ENCODE peak calls at places on chromosomes 5 and 9, in nine cellular contexts. Y is tibial artery; L is CD8-positive, alpha-beta memory T cell; G is IMR-90; C is SK-N-SH; A is ovary; I is mesenchymal stem cell; D is aorta; V is psoas muscle. E is an unnamed sample.

GRCh38 chr9:106757539-106757938 is 105.4 kb upstream of the ZNF462 start:
- DNase-seq in Y (no peak), L (no peak), G (no peak), C (peak), A (no peak), I (no peak), D (no peak), V (no peak), E (no peak)

GRCh38 chr9:108933231-108933630 is 693 bp downstream of the ELP1 start:
- DNase-seq in Y (no peak), L (no peak), G (peak), C (no peak), A (no peak), I (peak), D (no peak), V (no peak), E (no peak)

GRCh38 chr9:105114318-105114717 is 130.1 kb upstream of the SLC44A1 start:
- DNase-seq in Y (no peak), L (no peak), G (no peak), C (no peak), A (no peak), I (no peak), D (no peak), V (no peak), E (no peak)

GRCh38 chr9:109033941-109034700 is 20.8 kb upstream of the CTNNAL1 start:
- DNase-seq in Y (no peak), L (no peak), G (no peak), C (no peak), A (no peak), I (peak), D (no peak), V (no peak), E (no peak)

GRCh38 chr9:117184173-117184572 is 230.7 kb downstream of the ASTN2 start:
- DNase-seq in Y (no peak), L (no peak), G (no peak), C (peak), A (no peak), I (no peak), D (no peak), V (no peak), E (no peak)

GRCh38 chr5:134503937-134504437 is 21.5 kb upstream of the JADE2 start:
- DNase-seq in Y (no peak), L (no peak), G (peak), C (no peak), A (no peak), I (no peak), D (no peak), V (no peak), E (peak)

GRCh38 chr5:142864293-142865260 is 94.4 kb downstream of the ARHGAP26 start:
- DNase-seq in Y (no peak), L (no peak), G (no peak), C (no peak), A (no peak), I (no peak), D (no peak), V (no peak), E (no peak)

GRCh38 chr9:133779516-133780403 is 41.6 kb upstream of the SARDH start:
- DNase-seq in Y (no peak), L (no peak), G (no peak), C (no peak), A (no peak), I (no peak), D (peak), V (peak), E (no peak)

GRCh38 chr5:108382784-108383358 is 973 bp upstream of the FBXL17 start:
- DNase-seq in Y (no peak), L (peak), G (peak), C (peak), A (no peak), I (peak), D (no peak), V (no peak), E (no peak)

GRCh38 chr9:128218518-128219389 is 15.6 kb downstream of the DNM1 start:
- DNase-seq in Y (peak), L (peak), G (peak), C (peak), A (peak), I (peak), D (peak), V (peak), E (peak)

GRCh38 chr9:42852133-42852532 is 668.7 kb downstream of the SPATA31A6 start:
- DNase-seq in Y (no peak), L (no peak), G (no peak), C (peak), A (peak), I (peak), D (peak), V (peak), E (no peak)

GRCh38 chr9:129840024-129840423 is 4.8 kb downstream of the USP20 start:
- DNase-seq in Y (no peak), L (no peak), G (no peak), C (no peak), A (no peak), I (no peak), D (no peak), V (no peak), E (no peak)

GRCh38 chr5:72693001-72693442 is 123.4 kb upstream of the TNPO1 start:
- DNase-seq in Y (no peak), L (no peak), G (peak), C (peak), A (no peak), I (peak), D (no peak), V (no peak), E (no peak)

GRCh38 chr5:78288246-78288645 is 6.3 kb downstream of the AP3B1 start:
- DNase-seq in Y (no peak), L (no peak), G (peak), C (no peak), A (no peak), I (no peak), D (no peak), V (no peak), E (no peak)

GRCh38 chr5:107951322-107951721 is 280.6 kb upstream of the EFNA5 start:
- DNase-seq in Y (no peak), L (no peak), G (no peak), C (peak), A (no peak), I (no peak), D (no peak), V (no peak), E (no peak)

GRCh38 chr5:65034782-65035181 is 266.1 kb downstream of the CWC27 start:
- DNase-seq in Y (no peak), L (no peak), G (no peak), C (no peak), A (peak), I (no peak), D (peak), V (no peak), E (no peak)

GRCh38 chr5:83492331-83492730 is 20.8 kb downstream of the VCAN start:
- DNase-seq in Y (no peak), L (no peak), G (no peak), C (no peak), A (no peak), I (peak), D (no peak), V (no peak), E (no peak)

GRCh38 chr5:665956-666711 is 27.0 kb downstream of the TPPP start:
- DNase-seq in Y (no peak), L (no peak), G (no peak), C (no peak), A (no peak), I (no peak), D (peak), V (no peak), E (no peak)

GRCh38 chr5:137220523-137220927 is 278.6 kb downstream of the SPOCK1 start:
- DNase-seq in Y (no peak), L (no peak), G (peak), C (peak), A (no peak), I (peak), D (no peak), V (no peak), E (peak)

GRCh38 chr9:73239868-73240267 is 88.2 kb downstream of the ANXA1 start:
- DNase-seq in Y (no peak), L (no peak), G (no peak), C (no peak), A (no peak), I (peak), D (no peak), V (no peak), E (no peak)

GRCh38 chr9:88481933-88482332 is 53.0 kb upstream of the NXNL2 start:
- DNase-seq in Y (no peak), L (no peak), G (no peak), C (no peak), A (no peak), I (no peak), D (no peak), V (no peak), E (no peak)

GRCh38 chr9:5278486-5278885 is 26.0 kb downstream of the RLN2 start:
- DNase-seq in Y (no peak), L (no peak), G (no peak), C (no peak), A (no peak), I (no peak), D (no peak), V (no peak), E (no peak)

GRCh38 chr9:86550411-86550810 is 196.2 kb upstream of the TUT7 start:
- DNase-seq in Y (no peak), L (no peak), G (no peak), C (no peak), A (no peak), I (no peak), D (no peak), V (no peak), E (no peak)

GRCh38 chr5:72205431-72206009 is 98.2 kb downstream of the MAP1B start:
- DNase-seq in Y (no peak), L (no peak), G (peak), C (no peak), A (no peak), I (peak), D (no peak), V (no peak), E (no peak)

GRCh38 chr5:141841376-141841775 is 36.8 kb downstream of the PCDH1 start:
- DNase-seq in Y (no peak), L (no peak), G (no peak), C (no peak), A (no peak), I (no peak), D (no peak), V (no peak), E (no peak)

GRCh38 chr9:115121140-115121710 is 3.3 kb upstream of the TNC start:
- DNase-seq in Y (no peak), L (no peak), G (no peak), C (no peak), A (no peak), I (peak), D (no peak), V (no peak), E (no peak)

GRCh38 chr9:121529237-121529987 is 29.8 kb upstream of the GGTA1 start:
- DNase-seq in Y (peak), L (no peak), G (peak), C (peak), A (peak), I (peak), D (peak), V (peak), E (peak)

GRCh38 chr9:106479679-106480078 is 383.3 kb upstream of the ZNF462 start:
- DNase-seq in Y (no peak), L (no peak), G (no peak), C (no peak), A (no peak), I (no peak), D (no peak), V (no peak), E (no peak)

GRCh38 chr9:3191715-3192114 is 334.1 kb downstream of the RFX3 start:
- DNase-seq in Y (no peak), L (no peak), G (no peak), C (no peak), A (no peak), I (no peak), D (no peak), V (no peak), E (no peak)

GRCh38 chr5:168362097-168362885 is 70.8 kb downstream of the WWC1 start:
- DNase-seq in Y (no peak), L (no peak), G (no peak), C (no peak), A (no peak), I (no peak), D (no peak), V (no peak), E (no peak)

GRCh38 chr5:173697931-173698579 is 81.6 kb upstream of the BOD1 start:
- DNase-seq in Y (no peak), L (no peak), G (no peak), C (no peak), A (no peak), I (no peak), D (no peak), V (no peak), E (no peak)

GRCh38 chr9:109250311-109250741 is 70.5 kb downstream of the EPB41L4B start:
- DNase-seq in Y (no peak), L (no peak), G (no peak), C (no peak), A (no peak), I (no peak), D (no peak), V (no peak), E (no peak)

GRCh38 chr5:2680979-2681378 is 70.5 kb downstream of the IRX2 start:
- DNase-seq in Y (no peak), L (no peak), G (no peak), C (no peak), A (no peak), I (no peak), D (no peak), V (no peak), E (no peak)

GRCh38 chr5:94480511-94480910 is 137.9 kb downstream of the KIAA0825 start:
- DNase-seq in Y (no peak), L (no peak), G (peak), C (no peak), A (no peak), I (no peak), D (no peak), V (no peak), E (no peak)

GRCh38 chr9:134398756-134399155 is 72.5 kb downstream of the RXRA start:
- DNase-seq in Y (no peak), L (no peak), G (no peak), C (no peak), A (no peak), I (no peak), D (no peak), V (no peak), E (no peak)

GRCh38 chr5:140175367-140176027 is 509 bp downstream of the CYSTM1 start:
- DNase-seq in Y (peak), L (peak), G (peak), C (peak), A (peak), I (peak), D (peak), V (peak), E (peak)

GRCh38 chr5:158450761-158451160 is 591.8 kb upstream of the CLINT1 start:
- DNase-seq in Y (no peak), L (no peak), G (peak), C (no peak), A (no peak), I (peak), D (no peak), V (no peak), E (no peak)

GRCh38 chr5:152736906-152737305 is 331.8 kb upstream of the NMUR2 start:
- DNase-seq in Y (no peak), L (no peak), G (no peak), C (no peak), A (no peak), I (peak), D (no peak), V (no peak), E (no peak)

GRCh38 chr5:42566658-42567313 is 143.5 kb downstream of the GHR start:
- DNase-seq in Y (peak), L (no peak), G (no peak), C (no peak), A (no peak), I (no peak), D (no peak), V (no peak), E (no peak)

GRCh38 chr5:74205745-74206570 is 434.6 kb downstream of the ENC1 start:
- DNase-seq in Y (no peak), L (no peak), G (no peak), C (no peak), A (no peak), I (no peak), D (no peak), V (no peak), E (no peak)
- H3K27ac ChIP-seq in Y (peak), L (no peak), G (no peak), C (no peak), A (no peak), I (no peak), D (no peak), V (no peak), E (peak)

GRCh38 chr5:149400304-149400703 is 21.2 kb upstream of the IL17B start:
- DNase-seq in Y (no peak), L (no peak), G (no peak), C (no peak), A (peak), I (peak), D (peak), V (no peak), E (no peak)
- H3K27ac ChIP-seq in Y (peak), L (no peak), G (no peak), C (peak), A (no peak), I (no peak), D (no peak), V (no peak), E (no peak)

GRCh38 chr5:150410524-150411244 is 2.0 kb downstream of the CD74 start:
- DNase-seq in Y (peak), L (peak), G (peak), C (peak), A (peak), I (peak), D (peak), V (peak), E (no peak)

GRCh38 chr5:150409638-150410523 is 2.8 kb downstream of the CD74 start:
- DNase-seq in Y (peak), L (peak), G (peak), C (peak), A (peak), I (peak), D (peak), V (peak), E (peak)

GRCh38 chr5:150413176-150413901 is 629 bp upstream of the CD74 start:
- DNase-seq in Y (no peak), L (no peak), G (no peak), C (no peak), A (no peak), I (no peak), D (no peak), V (no peak), E (no peak)

GRCh38 chr5:150412319-150413175 is at the start of gene CD74:
- DNase-seq in Y (peak), L (peak), G (peak), C (peak), A (peak), I (peak), D (peak), V (peak), E (peak)

DNA sequence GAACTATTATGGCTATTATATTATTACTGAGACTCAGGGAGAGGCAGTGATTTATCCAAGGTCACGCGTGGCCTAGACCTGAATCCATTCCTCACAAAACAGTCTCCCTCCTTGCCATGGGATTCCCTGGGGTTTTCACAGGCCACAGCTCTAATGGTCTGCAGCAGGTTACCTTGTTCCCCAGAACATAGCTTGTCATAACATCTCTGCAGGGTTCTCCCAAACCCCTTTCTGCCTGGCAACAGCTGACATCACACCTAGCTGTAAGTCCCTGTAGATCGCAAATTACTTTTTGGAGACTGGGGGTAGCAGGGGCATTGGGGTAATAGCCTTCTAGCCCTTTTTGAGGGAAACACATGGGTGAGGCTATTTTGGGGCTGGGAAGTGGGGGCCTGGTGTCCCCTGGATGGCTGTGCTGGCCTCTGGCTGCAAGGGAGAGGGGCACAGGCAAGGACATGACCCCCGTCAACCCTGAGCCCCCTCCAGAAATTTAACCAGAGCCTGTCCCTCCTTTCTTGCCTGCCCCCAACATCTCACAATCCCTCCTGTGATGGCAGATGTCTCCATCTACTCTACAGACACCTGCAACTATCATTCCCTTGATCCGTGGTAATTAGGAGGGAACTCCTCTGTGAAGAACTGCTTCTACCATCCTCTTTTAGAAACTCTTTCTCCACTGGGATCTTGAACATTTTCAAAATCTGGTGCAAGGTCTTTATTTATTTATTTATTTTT is 1.3 kb downstream of the CD74 start:
- DNase-seq in Y (peak), L (peak), G (peak), C (no peak), A (no peak), I (peak), D (peak), V (peak), E (no peak)
- H3K27ac ChIP-seq in Y (peak), L (peak), G (no peak), C (no peak), A (no peak), I (no peak), D (no peak), V (peak), E (peak)

GRCh38 chr9:1982074-1982473 is 33.1 kb upstream of the SMARCA2 start:
- DNase-seq in Y (no peak), L (no peak), G (no peak), C (no peak), A (no peak), I (no peak), D (no peak), V (no peak), E (no peak)

GRCh38 chr9:1978941-1979340 is 36.2 kb upstream of the SMARCA2 start:
- DNase-seq in Y (no peak), L (no peak), G (peak), C (peak), A (no peak), I (no peak), D (no peak), V (peak), E (no peak)

GRCh38 chr9:1977026-1977425 is 38.1 kb upstream of the SMARCA2 start:
- DNase-seq in Y (no peak), L (no peak), G (no peak), C (no peak), A (no peak), I (no peak), D (no peak), V (no peak), E (no peak)

GRCh38 chr9:1980387-1980786 is 34.8 kb upstream of the SMARCA2 start:
- DNase-seq in Y (no peak), L (no peak), G (no peak), C (no peak), A (no peak), I (no peak), D (no peak), V (no peak), E (no peak)

DNA sequence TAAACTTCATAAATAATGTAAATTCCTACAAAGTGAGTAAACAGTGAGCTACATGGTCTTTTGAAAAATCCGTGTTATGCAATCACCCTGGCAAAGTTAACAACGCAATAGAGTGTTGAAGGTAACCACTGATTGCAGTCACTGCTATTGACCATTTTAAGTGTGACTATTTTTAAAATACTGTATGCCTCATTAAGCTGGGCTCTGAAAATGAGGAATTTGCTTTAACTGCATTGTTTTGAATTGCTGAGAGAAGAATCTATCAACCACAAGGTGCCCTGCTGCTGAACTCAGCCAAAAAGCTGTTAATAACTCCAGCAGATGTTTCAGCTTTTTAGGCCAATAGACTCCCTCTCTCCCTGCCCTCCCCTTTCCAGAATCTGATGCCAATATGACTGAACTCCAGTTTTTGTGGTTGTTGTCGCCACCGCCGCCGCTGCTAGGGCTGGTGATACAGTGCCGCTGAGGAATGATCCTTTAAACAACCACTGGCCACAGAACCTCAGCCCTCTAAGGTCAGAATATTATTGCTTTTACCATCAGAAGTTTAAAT is 35.3 kb upstream of the SMARCA2 start:
- DNase-seq in Y (no peak), L (no peak), G (peak), C (no peak), A (peak), I (no peak), D (no peak), V (peak), E (no peak)
- H3K27ac ChIP-seq in Y (no peak), L (no peak), G (peak), C (no peak), A (no peak), I (no peak), D (no peak), V (no peak), E (no peak)

GRCh38 chr5:132814441-132815294 is 1.6 kb downstream of the SOWAHA start:
- DNase-seq in Y (no peak), L (no peak), G (no peak), C (no peak), A (no peak), I (no peak), D (no peak), V (no peak), E (no peak)
- H3K27ac ChIP-seq in Y (no peak), L (no peak), G (no peak), C (no peak), A (no peak), I (no peak), D (no peak), V (no peak), E (no peak)